ENCODE peak calls at places on chromosome 4, in five cellular contexts. O, V, B, S and N are unnamed samples.

GRCh38 chr4:54254915-54255246 is 25.8 kb downstream of the PDGFRA start:
- DNase-seq in V (no peak), S (no peak), B (no peak), O (no peak), N (no peak)

GRCh38 chr4:7658297-7659204 is 223.8 kb upstream of the PSAPL1 start:
- DNase-seq in B (no peak), V (no peak), S (no peak), O (no peak), N (no peak)

GRCh38 chr4:171759274-171759673 is 53.9 kb upstream of the GALNTL6 start:
- DNase-seq in S (no peak), V (no peak), O (no peak), B (no peak), N (no peak)

GRCh38 chr4:38210396-38211114 is 250.4 kb downstream of the PTTG2 start:
- DNase-seq in V (no peak), S (no peak), B (no peak), O (no peak), N (no peak)

GRCh38 chr4:81639248-81639647 is 167.5 kb upstream of the RASGEF1B start:
- DNase-seq in S (no peak), B (no peak), O (no peak), V (no peak), N (no peak)

GRCh38 chr4:30866907-30867306 is 146.7 kb downstream of the PCDH7 start:
- DNase-seq in O (no peak), S (no peak), B (peak; percentile 55), V (no peak), N (no peak)

GRCh38 chr4:153488006-153488718 is 22.0 kb downstream of the TMEM131L start:
- DNase-seq in B (no peak), V (no peak), S (peak; percentile 62), O (no peak), N (peak; percentile 44)

GRCh38 chr4:1408418-1408817 is 2.2 kb upstream of the NKX1-1 start:
- DNase-seq in V (no peak), S (no peak), O (no peak), B (no peak), N (no peak)

GRCh38 chr4:117137143-117137542 is 51.8 kb upstream of the TRAM1L1 start:
- DNase-seq in S (no peak), O (peak; percentile 9), B (peak; percentile 81), V (no peak), N (no peak)

DNA sequence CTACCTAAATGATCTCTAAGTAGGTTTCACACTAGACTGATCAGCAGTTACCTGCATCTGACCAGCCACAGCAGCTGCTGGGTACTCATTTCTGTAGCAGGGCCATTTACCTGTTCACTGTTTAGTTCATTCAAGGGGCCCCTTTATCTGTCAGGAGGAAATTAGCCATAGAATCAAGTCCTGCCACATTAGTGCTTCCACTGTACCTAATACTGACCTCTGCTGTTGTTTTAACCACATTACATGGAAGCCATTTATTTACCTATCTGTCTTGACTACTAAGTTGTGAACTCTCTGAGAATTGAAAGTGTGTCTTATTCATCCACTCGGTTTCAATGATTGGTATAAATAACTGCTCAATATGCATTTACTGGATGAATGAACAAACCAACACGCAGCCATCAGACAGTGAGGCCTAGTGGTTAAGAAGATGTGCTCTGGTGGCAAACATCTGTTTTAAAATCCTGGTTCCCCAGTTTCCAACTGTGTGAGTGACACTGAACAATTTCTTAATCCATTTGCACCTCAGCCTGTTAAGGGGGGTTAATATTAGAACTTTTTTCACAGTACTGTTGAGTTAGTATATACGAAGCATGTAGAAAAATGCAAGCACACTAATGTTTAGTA is 30.0 kb upstream of the ANXA5 start:
- DNase-seq in S (no peak), V (no peak), O (peak; percentile 61), B (peak; percentile 79), N (no peak)
- TF ChIP-seq CTCF in S (peak; percentile 77), V (peak; percentile 80), O (peak; percentile 60), B (peak; percentile 74), N (peak; percentile 31)

GRCh38 chr4:109957227-109957626 is 44.5 kb downstream of the EGF start:
- DNase-seq in B (no peak), S (no peak), O (no peak), V (no peak), N (no peak)

GRCh38 chr4:109959195-109959594 is 46.5 kb downstream of the EGF start:
- DNase-seq in B (no peak), V (no peak), O (no peak), S (no peak), N (no peak)

GRCh38 chr4:109966891-109967481 is 54.3 kb downstream of the EGF start:
- DNase-seq in B (peak; percentile 16), V (no peak), O (no peak), S (no peak), N (no peak)

GRCh38 chr4:109967798-109968520 is 55.3 kb downstream of the EGF start:
- DNase-seq in O (no peak), S (no peak), V (no peak), B (peak; percentile 94), N (peak; percentile 60)

DNA sequence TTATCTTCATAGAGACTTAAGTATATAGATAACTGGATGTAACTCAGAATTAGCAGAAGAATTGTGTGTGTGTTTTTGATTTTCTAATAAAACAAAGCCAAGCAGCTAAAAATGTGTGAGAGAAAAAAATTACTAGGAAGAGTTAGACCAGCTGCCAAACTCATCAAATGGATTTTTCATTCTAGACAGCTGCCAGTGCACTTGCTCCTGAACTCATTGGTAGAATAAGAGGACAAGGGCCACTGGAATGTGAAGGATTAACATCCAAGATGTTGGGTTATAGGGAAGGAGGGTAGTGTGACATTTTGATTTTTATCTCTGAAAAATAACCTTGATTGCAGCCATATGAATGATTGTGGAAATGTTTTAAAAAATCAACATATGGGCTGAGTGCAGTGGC is 49.7 kb downstream of the EGF start:
- DNase-seq in O (no peak), B (no peak), V (no peak), S (no peak), N (no peak)
- H3K9me3 ChIP-seq in O (no peaks in the 10 kb centered on the region), B (no peaks in the 10 kb centered on the region), V (no peaks in the 10 kb centered on the region), S (no peaks in the 10 kb centered on the region), N (no peaks in the 10 kb centered on the region)

GRCh38 chr4:69154021-69154420 is 57.7 kb downstream of the UGT2B7 start:
- DNase-seq in V (no peak), B (no peak), S (no peak), O (no peak), N (no peak)

DNA sequence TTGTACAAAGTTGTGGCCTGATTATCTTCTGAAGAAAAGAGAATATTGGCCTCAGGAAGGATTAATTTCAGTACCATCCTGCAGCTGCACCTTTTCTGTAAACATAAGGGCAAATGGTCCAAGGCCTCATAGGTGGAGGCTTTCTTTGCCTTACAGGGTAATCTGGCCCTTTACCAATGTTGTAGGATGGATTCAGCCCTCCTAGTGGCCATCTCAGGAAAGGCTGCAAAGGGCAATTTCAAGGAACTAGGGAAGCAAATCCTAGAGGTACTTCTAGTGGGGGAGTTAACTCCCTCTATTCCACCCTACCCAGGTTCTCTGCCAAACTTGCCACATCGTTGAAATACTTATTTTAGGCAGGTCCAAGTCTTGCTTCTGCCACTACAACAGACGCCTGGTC is 57.6 kb downstream of the UGT2B11 start:
- DNase-seq in S (no peak), V (no peak), B (peak; percentile 65), O (peak; percentile 4), N (no peak)
- TF ChIP-seq CTCF in S (no peak), V (no peak), B (peak; percentile 61), O (no peak), N (no peak)

DNA sequence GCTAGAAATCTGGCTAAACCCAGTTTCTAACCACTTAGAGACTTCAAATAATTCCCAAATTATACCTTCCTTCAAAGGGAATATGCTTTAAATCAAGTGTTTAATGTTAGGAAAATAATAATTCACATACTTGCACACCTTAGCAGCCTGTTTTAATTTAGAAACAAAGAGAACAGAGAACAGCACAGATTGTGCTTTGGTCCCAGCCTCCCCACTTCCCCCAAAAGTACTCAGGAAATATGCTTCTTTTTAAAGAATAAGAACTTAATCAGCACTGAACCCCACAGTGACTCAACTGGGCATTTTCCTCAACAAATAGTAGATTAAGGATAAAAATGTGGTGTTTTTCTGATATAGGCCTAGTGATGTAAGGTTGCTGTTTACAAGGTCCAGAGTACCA is 295.8 kb downstream of the GBA3 start:
- DNase-seq in O (no peak), V (no peak), S (no peak), B (no peak), N (no peak)
- H3K9me3 ChIP-seq in O (peaks cover 3% of the 10 kb centered on the region), V (peaks cover 20% of the 10 kb centered on the region), S (no peaks in the 10 kb centered on the region), B (no peaks in the 10 kb centered on the region), N (no peaks in the 10 kb centered on the region)

GRCh38 chr4:188719794-188720193 is 580.6 kb downstream of the TRIML1 start:
- DNase-seq in S (no peak), B (no peak), O (no peak), V (no peak), N (no peak)
- TF ChIP-seq CTCF in S (no peak), B (no peak), O (no peak), V (no peak), N (no peak)

GRCh38 chr4:173202395-173202794 is 33.8 kb downstream of the GALNT7 start:
- DNase-seq in V (no peak), O (no peak), B (no peak), S (no peak), N (no peak)
- H3K9me3 ChIP-seq in V (peaks cover 22% of the 10 kb centered on the region), O (no peaks in the 10 kb centered on the region), B (no peaks in the 10 kb centered on the region), S (no peaks in the 10 kb centered on the region), N (no peaks in the 10 kb centered on the region)

GRCh38 chr4:72567821-72568620 is 1.0 kb downstream of the ADAMTS3 start:
- DNase-seq in S (peak; percentile 17), B (peak; percentile 96), O (peak; percentile 44), V (peak; percentile 40), N (peak; percentile 44)
- TF ChIP-seq CTCF in S (no peak), B (peak; percentile 66), O (no peak), V (peak; percentile 28), N (no peak)